ENCODE peak calls at places on chromosomes 2 and 18, in six cellular contexts. One of them, this sample, is unnamed.

GRCh38 chr18:46215902-46216723 is 111.9 kb downstream of the HAUS1 start:
- DNase-seq in GM12878: no peak
- DNase-seq in K562: no peak
- DNase-seq in HepG2: no peak
- DNase-seq in GM12891: no peak
- DNase-seq in H1: no peak
- DNase-seq in this sample: no peak

GRCh38 chr2:46362667-46363012 is 65.4 kb downstream of the EPAS1 start:
- DNase-seq in GM12878: no peak
- DNase-seq in K562: no peak
- DNase-seq in HepG2: no peak
- DNase-seq in GM12891: no peak
- DNase-seq in H1: no peak
- DNase-seq in this sample: no peak

GRCh38 chr2:119517433-119517832 is 6.8 kb downstream of the SCTR start:
- DNase-seq in GM12878: no peak
- DNase-seq in K562: peak; percentile 75
- DNase-seq in HepG2: peak; percentile 54
- DNase-seq in GM12891: peak; percentile 60
- DNase-seq in H1: peak; percentile 83
- DNase-seq in this sample: peak; percentile 50

GRCh38 chr18:35345460-35345921 is 1.3 kb upstream of the ZNF24 start:
- DNase-seq in GM12878: peak; percentile 17
- DNase-seq in K562: no peak
- DNase-seq in HepG2: peak; percentile 79
- DNase-seq in GM12891: peak; percentile 16
- DNase-seq in H1: no peak
- DNase-seq in this sample: no peak

GRCh38 chr2:30722936-30723725 is 84.1 kb downstream of the CAPN13 start:
- DNase-seq in GM12878: no peak
- DNase-seq in K562: no peak
- DNase-seq in HepG2: no peak
- DNase-seq in GM12891: no peak
- DNase-seq in H1: peak; percentile 26
- DNase-seq in this sample: no peak

GRCh38 chr2:120771111-120771555 is 35.5 kb downstream of the GLI2 start:
- DNase-seq in GM12878: no peak
- DNase-seq in K562: no peak
- DNase-seq in HepG2: no peak
- DNase-seq in GM12891: no peak
- DNase-seq in H1: no peak
- DNase-seq in this sample: no peak

GRCh38 chr2:106956879-106957278 is 70.9 kb upstream of the ST6GAL2 start:
- DNase-seq in GM12878: no peak
- DNase-seq in K562: no peak
- DNase-seq in HepG2: no peak
- DNase-seq in GM12891: no peak
- DNase-seq in H1: no peak
- DNase-seq in this sample: no peak

GRCh38 chr2:156436477-156437085 is 402 bp downstream of the GPD2 start:
- DNase-seq in GM12878: no peak
- DNase-seq in K562: no peak
- DNase-seq in HepG2: no peak
- DNase-seq in GM12891: no peak
- DNase-seq in H1: peak; percentile 49
- DNase-seq in this sample: peak; percentile 16

GRCh38 chr2:48305569-48305968 is 224.4 kb upstream of the STON1 start:
- DNase-seq in GM12878: no peak
- DNase-seq in K562: no peak
- DNase-seq in HepG2: peak; percentile 43
- DNase-seq in GM12891: no peak
- DNase-seq in H1: no peak
- DNase-seq in this sample: no peak

GRCh38 chr2:64615206-64615763 is 38.4 kb downstream of the SERTAD2 start:
- DNase-seq in GM12878: no peak
- DNase-seq in K562: no peak
- DNase-seq in HepG2: no peak
- DNase-seq in GM12891: no peak
- DNase-seq in H1: no peak
- DNase-seq in this sample: no peak

GRCh38 chr2:204967199-204967995 is 422.1 kb downstream of the PARD3B start:
- DNase-seq in GM12878: no peak
- DNase-seq in K562: no peak
- DNase-seq in HepG2: no peak
- DNase-seq in GM12891: no peak
- DNase-seq in H1: no peak
- DNase-seq in this sample: no peak

GRCh38 chr2:233039217-233040173 is 7.0 kb downstream of the NEU2 start:
- DNase-seq in GM12878: no peak
- DNase-seq in K562: no peak
- DNase-seq in HepG2: no peak
- DNase-seq in GM12891: no peak
- DNase-seq in H1: no peak
- DNase-seq in this sample: no peak

GRCh38 chr2:208389940-208390339 is 16.7 kb upstream of the PTH2R start:
- DNase-seq in GM12878: no peak
- DNase-seq in K562: no peak
- DNase-seq in HepG2: no peak
- DNase-seq in GM12891: no peak
- DNase-seq in H1: no peak
- DNase-seq in this sample: no peak

GRCh38 chr2:26191316-26192159 is 18.6 kb downstream of the GAREM2 start:
- DNase-seq in GM12878: no peak
- DNase-seq in K562: no peak
- DNase-seq in HepG2: no peak
- DNase-seq in GM12891: no peak
- DNase-seq in H1: peak; percentile 51
- DNase-seq in this sample: no peak

GRCh38 chr2:102155703-102156515 is 13.4 kb downstream of the IL1R1 start:
- DNase-seq in GM12878: no peak
- DNase-seq in K562: no peak
- DNase-seq in HepG2: peak; percentile 100
- DNase-seq in GM12891: no peak
- DNase-seq in H1: no peak
- DNase-seq in this sample: no peak

GRCh38 chr2:42959993-42960834 is 167.8 kb upstream of the HAAO start:
- DNase-seq in GM12878: no peak
- DNase-seq in K562: no peak
- DNase-seq in HepG2: no peak
- DNase-seq in GM12891: no peak
- DNase-seq in H1: no peak
- DNase-seq in this sample: no peak

GRCh38 chr2:41496908-41497307 is 550.9 kb upstream of the PKDCC start:
- DNase-seq in GM12878: no peak
- DNase-seq in K562: peak; percentile 16
- DNase-seq in HepG2: no peak
- DNase-seq in GM12891: no peak
- DNase-seq in H1: no peak
- DNase-seq in this sample: no peak

GRCh38 chr2:97267411-97268074 is 154.6 kb downstream of the ANKRD36 start:
- DNase-seq in GM12878: no peak
- DNase-seq in K562: no peak
- DNase-seq in HepG2: peak; percentile 1
- DNase-seq in GM12891: no peak
- DNase-seq in H1: no peak
- DNase-seq in this sample: no peak

GRCh38 chr18:45775241-45775676 is 50.2 kb upstream of the SIGLEC15 start:
- DNase-seq in GM12878: no peak
- DNase-seq in K562: peak; percentile 15
- DNase-seq in HepG2: no peak
- DNase-seq in GM12891: peak; percentile 27
- DNase-seq in H1: peak; percentile 75
- DNase-seq in this sample: peak; percentile 31

GRCh38 chr18:62566199-62566598 is 43.4 kb downstream of the ZCCHC2 start:
- DNase-seq in GM12878: no peak
- DNase-seq in K562: no peak
- DNase-seq in HepG2: peak; percentile 27
- DNase-seq in GM12891: no peak
- DNase-seq in H1: no peak
- DNase-seq in this sample: no peak

GRCh38 chr2:28751956-28752607 is 452 bp downstream of the PPP1CB start:
- DNase-seq in GM12878: no peak
- DNase-seq in K562: no peak
- DNase-seq in HepG2: no peak
- DNase-seq in GM12891: peak; percentile 18
- DNase-seq in H1: peak; percentile 80
- DNase-seq in this sample: peak; percentile 19

GRCh38 chr2:28754321-28754720 is 2.7 kb downstream of the PPP1CB start:
- DNase-seq in GM12878: no peak
- DNase-seq in K562: peak; percentile 25
- DNase-seq in HepG2: no peak
- DNase-seq in GM12891: no peak
- DNase-seq in H1: no peak
- DNase-seq in this sample: no peak

GRCh38 chr2:28752608-28752984 is 966 bp downstream of the PPP1CB start:
- DNase-seq in GM12878: no peak
- DNase-seq in K562: no peak
- DNase-seq in HepG2: no peak
- DNase-seq in GM12891: no peak
- DNase-seq in H1: no peak
- DNase-seq in this sample: no peak

GRCh38 chr2:28751102-28751955 is at the start of gene PPP1CB:
- DNase-seq in GM12878: peak; percentile 87
- DNase-seq in K562: peak; percentile 95
- DNase-seq in HepG2: peak; percentile 93
- DNase-seq in GM12891: peak; percentile 82
- DNase-seq in H1: peak; percentile 91
- DNase-seq in this sample: peak; percentile 81

GRCh38 chr2:28753043-28753683 is 1.5 kb downstream of the PPP1CB start:
- DNase-seq in GM12878: no peak
- DNase-seq in K562: peak; percentile 35
- DNase-seq in HepG2: peak; percentile 69
- DNase-seq in GM12891: no peak
- DNase-seq in H1: no peak
- DNase-seq in this sample: no peak
- TF ChIP-seq POLR2AphosphoS5 in GM12878: no peak
- TF ChIP-seq POLR2AphosphoS5 in K562: no peak
- TF ChIP-seq POLR2AphosphoS5 in HepG2: no peak
- TF ChIP-seq POLR2AphosphoS5 in GM12891: no peak
- TF ChIP-seq POLR2AphosphoS5 in H1: no peak
- TF ChIP-seq POLR2AphosphoS5 in this sample: no peak

DNA sequence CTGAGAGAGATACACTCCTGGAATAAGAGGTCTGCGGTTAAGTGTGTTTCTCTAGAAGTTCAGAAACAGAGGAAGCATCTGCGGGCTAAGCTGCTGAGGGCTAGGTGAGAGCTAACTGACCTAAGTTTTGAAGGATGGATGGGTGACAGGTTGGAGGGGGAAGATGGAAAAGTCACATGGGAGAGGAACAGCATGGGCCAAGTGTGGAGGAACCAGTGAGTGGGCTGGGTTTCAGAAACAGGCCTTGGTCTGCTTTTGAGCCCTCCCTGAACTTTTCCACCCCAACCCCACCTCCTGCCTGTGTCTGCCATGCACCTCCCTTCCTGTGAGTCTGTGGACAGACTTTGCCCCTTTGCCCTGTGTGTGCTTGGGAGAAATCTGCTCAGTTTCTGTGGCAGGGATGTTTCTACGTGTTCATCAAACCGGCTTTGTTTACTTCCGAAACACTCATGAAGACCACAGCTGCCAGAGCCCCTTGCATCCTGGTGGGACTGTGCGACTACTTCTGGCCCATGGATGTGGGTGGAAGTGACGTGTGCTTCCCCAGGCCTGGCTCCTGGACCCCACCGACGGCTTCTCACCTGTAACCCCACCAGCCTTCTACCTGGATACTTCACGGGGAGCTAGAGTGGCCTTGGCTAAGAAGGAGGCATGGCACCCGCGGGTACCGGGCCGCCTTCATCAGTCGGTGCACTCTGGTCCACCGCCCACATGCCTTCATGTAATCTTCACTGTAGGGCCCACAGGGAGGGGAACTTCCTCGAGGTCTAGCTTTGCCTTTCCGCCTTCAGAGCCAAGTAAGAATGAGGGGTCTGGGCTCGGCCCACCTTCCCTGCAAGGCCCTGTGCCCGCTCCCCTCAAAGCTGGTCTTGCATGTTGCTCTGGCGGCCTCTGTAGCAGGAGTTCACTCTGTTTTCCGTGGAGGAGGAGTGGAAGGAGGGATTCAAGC is 1.4 kb upstream of the HPCAL1 start:
- DNase-seq in GM12878: no peak
- DNase-seq in K562: no peak
- DNase-seq in HepG2: peak; percentile 90
- DNase-seq in GM12891: no peak
- DNase-seq in H1: no peak
- DNase-seq in this sample: no peak
- TF ChIP-seq POLR2A in GM12878: no peak
- TF ChIP-seq POLR2A in K562: no peak
- TF ChIP-seq POLR2A in HepG2: peak; percentile 90
- TF ChIP-seq POLR2A in GM12891: no peak
- TF ChIP-seq POLR2A in H1: no peak
- TF ChIP-seq POLR2A in this sample: no peak

DNA sequence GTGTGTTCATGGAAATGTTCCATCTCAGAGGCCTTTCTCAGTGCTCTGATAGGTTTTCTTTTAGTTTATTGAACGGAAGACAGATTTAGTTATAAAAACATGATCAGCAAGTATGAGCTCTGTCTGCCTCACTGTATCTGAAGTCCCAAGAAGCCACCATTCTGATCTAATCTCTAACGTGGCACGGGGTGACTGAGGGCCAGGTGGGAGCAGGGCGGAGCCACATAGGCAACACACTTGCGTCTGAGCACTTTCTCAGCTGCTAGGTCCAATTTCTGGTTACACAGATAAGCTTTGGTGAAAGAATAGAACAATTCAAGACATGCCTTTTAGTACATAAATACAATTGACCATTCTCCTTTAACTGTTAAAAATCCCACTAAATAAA is 60.4 kb downstream of the SNTG2 start:
- DNase-seq in GM12878: no peak
- DNase-seq in K562: no peak
- DNase-seq in HepG2: no peak
- DNase-seq in GM12891: no peak
- DNase-seq in H1: no peak
- DNase-seq in this sample: no peak
- TF ChIP-seq TAF1 in GM12878: no peak
- TF ChIP-seq TAF1 in K562: no peak
- TF ChIP-seq TAF1 in HepG2: no peak
- TF ChIP-seq TAF1 in GM12891: no peak
- TF ChIP-seq TAF1 in H1: no peak
- TF ChIP-seq TAF1 in this sample: no peak

DNA sequence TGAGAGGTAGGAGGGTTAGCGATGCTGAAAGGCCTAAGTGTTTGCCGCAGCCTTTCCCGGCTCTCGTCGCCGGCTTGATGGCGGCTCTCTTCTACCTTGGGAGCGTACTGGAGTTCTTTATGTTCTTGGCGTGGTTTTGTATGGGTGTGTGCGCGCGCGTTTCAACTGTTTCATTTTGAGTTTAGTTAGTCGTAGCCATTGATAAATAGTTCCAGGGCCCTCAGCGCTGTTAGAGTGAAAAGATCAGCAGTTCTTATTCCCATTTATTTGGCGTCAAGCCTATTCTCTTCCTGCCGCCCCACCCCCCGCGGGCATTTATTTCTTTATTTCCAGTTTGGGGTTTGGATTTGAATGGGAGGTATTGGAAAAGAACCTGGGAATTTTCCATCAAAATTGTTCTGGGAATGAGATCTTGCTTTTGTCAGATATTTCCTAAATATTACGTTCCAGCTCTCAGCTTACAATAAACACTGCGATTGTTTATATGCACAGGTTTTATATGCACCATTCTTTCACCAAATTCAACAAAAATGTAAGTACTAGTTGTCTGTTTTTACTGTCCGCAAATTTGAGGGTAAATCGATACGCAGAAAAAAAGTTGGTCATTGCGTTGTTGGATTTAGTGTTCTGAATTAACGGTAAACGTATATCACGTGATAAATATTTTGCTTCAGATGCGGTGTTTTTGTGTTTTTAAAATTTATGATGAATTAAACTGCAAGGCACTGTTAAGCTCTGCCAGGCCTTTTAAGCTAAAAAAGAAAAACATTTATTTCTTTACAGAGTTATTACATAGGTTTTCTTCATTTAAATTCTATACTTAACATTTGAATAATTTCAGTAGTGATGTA is 963 bp downstream of the CCNT2 start:
- DNase-seq in GM12878: no peak
- DNase-seq in K562: no peak
- DNase-seq in HepG2: no peak
- DNase-seq in GM12891: no peak
- DNase-seq in H1: no peak
- DNase-seq in this sample: peak; percentile 6
- TF ChIP-seq POLR2AphosphoS5 in GM12878: no peak
- TF ChIP-seq POLR2AphosphoS5 in K562: no peak
- TF ChIP-seq POLR2AphosphoS5 in HepG2: no peak
- TF ChIP-seq POLR2AphosphoS5 in GM12891: peak; percentile 55
- TF ChIP-seq POLR2AphosphoS5 in H1: peak; percentile 17
- TF ChIP-seq POLR2AphosphoS5 in this sample: peak; percentile 68